ENCODE peak calls at places on chromosomes 4 and X, in eight cellular contexts. F is GM12865, Z is GM10248, W is A549, A is HCT116, V is endodermal cell, U is WTC11, Y is AG10803. O is an unnamed sample.

GRCh38 chrX:20374866-20375530 is 108.3 kb upstream of the RPS6KA3 start:
- DNase-seq in U (no peak), F (peak; percentile 3), V (no peak), A (no peak), Z (no peak), Y (no peak), W (no peak), O (no peak)

GRCh38 chr4:26206339-26206738 is 114.5 kb upstream of the RBPJ start:
- DNase-seq in U (no peak), Z (no peak), V (no peak), Y (peak; percentile 88), F (no peak), W (no peak), A (no peak), O (no peak)

GRCh38 chr4:99087887-99088484 is 602 bp downstream of the ADH5 start:
- DNase-seq in Z (peak; percentile 37), A (no peak), V (no peak), F (peak; percentile 44), W (peak; percentile 32), Y (peak; percentile 97), U (peak; percentile 12), O (no peak)

GRCh38 chr4:120299631-120300030 is 233.0 kb upstream of the MAD2L1 start:
- DNase-seq in W (no peak), F (no peak), Z (no peak), U (no peak), V (no peak), A (no peak), Y (no peak), O (no peak)

GRCh38 chr4:111326450-111326849 is 703.6 kb upstream of the PITX2 start:
- DNase-seq in W (no peak), F (no peak), Z (no peak), Y (no peak), U (no peak), A (no peak), V (no peak), O (no peak)

GRCh38 chr4:152697284-152698011 is 17.7 kb upstream of the TMEM154 start:
- DNase-seq in U (no peak), V (peak; percentile 44), Z (no peak), F (peak; percentile 74), Y (no peak), W (no peak), A (no peak), O (no peak)

GRCh38 chr4:146407669-146408084 is 114.1 kb downstream of the SLC10A7 start:
- DNase-seq in A (no peak), Z (no peak), F (no peak), V (no peak), W (no peak), Y (no peak), U (no peak), O (no peak)

GRCh38 chr4:7365472-7366179 is 69.1 kb downstream of the PSAPL1 start:
- DNase-seq in Y (no peak), U (no peak), W (no peak), Z (no peak), V (no peak), F (no peak), A (no peak), O (no peak)

GRCh38 chrX:144586756-144587155 is 660.5 kb upstream of the SPANXN1 start:
- DNase-seq in A (no peak), V (no peak), W (no peak), Y (peak; percentile 23), Z (no peak), F (no peak), U (no peak), O (no peak)

GRCh38 chrX:76454456-76454927 is 27.0 kb downstream of the MAGEE1 start:
- DNase-seq in F (peak; percentile 26), V (peak; percentile 70), A (peak; percentile 0), W (no peak), Y (peak; percentile 17), U (peak; percentile 12), Z (no peak), O (peak; percentile 7)
- TF ChIP-seq CTCF in F (peak; percentile 41), V (peak; percentile 71), A (peak; percentile 43), W (peak; percentile 31), Y (peak; percentile 64), U (no peak), Z (peak; percentile 49), O (peak; percentile 34)

GRCh38 chr4:128811571-128812359 is 2.3 kb downstream of the JADE1 start:
- DNase-seq in F (peak; percentile 97), A (peak; percentile 76), Y (peak; percentile 94), U (peak; percentile 90), W (peak; percentile 68), Z (peak; percentile 87), V (peak; percentile 97), O (peak; percentile 85)

GRCh38 chr4:128809477-128810330 is at the start of gene JADE1:
- DNase-seq in Y (peak; percentile 95), V (peak; percentile 98), F (peak; percentile 96), Z (peak; percentile 89), W (peak; percentile 79), U (peak; percentile 95), A (peak; percentile 90), O (peak; percentile 95)

GRCh38 chr4:128810871-128811570 is 1.5 kb downstream of the JADE1 start:
- DNase-seq in V (peak; percentile 97), U (peak; percentile 95), A (peak; percentile 61), W (peak; percentile 60), Z (peak; percentile 77), Y (peak; percentile 86), F (peak; percentile 94), O (peak; percentile 79)

GRCh38 chr4:128812360-128812958 is 3.0 kb downstream of the JADE1 start:
- DNase-seq in Y (peak; percentile 74), V (peak; percentile 87), W (peak; percentile 34), A (peak; percentile 19), Z (peak; percentile 40), F (peak; percentile 76), U (peak; percentile 61), O (peak; percentile 59)

DNA sequence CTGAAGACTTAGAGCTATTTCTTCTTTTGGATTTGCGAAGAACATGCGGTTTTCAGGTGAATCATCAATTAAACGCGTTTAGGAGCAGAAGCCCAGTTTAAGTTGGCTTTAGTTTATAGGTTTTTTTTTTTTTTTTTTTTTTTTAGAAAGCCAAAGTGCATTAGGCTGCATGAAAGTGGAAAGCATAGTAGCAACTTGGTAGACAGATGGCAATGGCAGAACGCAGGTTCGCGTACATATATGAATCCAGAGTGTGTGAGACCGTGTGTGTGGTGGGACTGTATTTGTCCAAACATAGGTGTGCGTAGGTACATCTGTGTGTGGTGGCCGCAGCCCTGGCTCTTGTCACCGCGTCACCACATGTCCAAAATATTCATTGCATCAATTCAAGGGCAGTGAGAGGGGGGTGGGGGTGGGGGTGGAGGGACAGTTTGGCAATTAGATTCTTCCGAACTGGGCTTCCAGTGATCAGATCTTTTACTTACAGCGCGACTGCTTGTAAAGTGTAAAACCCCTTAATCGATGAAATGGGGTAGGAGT is 901 bp downstream of the JADE1 start:
- DNase-seq in Y (no peak), W (peak; percentile 42), V (no peak), A (peak; percentile 26), Z (peak; percentile 42), U (no peak), F (peak; percentile 77), O (peak; percentile 9)
- TF ChIP-seq CTCF in Y (peak; percentile 4), W (no peak), V (no peak), A (no peak), Z (no peak), U (no peak), F (no peak), O (no peak)

DNA sequence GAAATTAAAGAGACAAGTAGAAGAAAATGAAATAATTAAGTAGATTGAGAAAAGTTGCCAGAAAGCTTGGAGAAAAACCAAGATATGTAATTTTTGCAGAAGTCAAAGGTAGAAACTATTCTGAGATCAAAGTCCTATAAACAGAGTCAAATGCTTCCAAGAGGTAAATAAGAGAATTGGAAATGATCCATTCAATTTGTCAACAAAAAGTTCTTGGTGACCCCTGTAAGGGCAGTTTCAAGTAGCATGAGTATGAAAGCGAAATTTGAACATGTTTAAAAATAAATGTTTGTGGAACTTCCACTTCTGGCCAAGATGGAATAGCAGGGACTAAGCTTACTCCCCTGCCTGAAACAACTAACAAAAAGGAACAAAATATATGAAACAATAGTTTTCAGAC is 562.0 kb downstream of the SMARCA1 start:
- DNase-seq in U (no peak), V (no peak), Y (no peak), W (no peak), A (no peak), F (no peak), Z (no peak), O (no peak)
- TF ChIP-seq CTCF in U (no peak), V (no peak), Y (no peak), W (no peak), A (no peak), F (no peak), Z (no peak), O (no peak)

GRCh38 chrX:29913647-29914046 is 301.7 kb upstream of the MAGEB2 start:
- DNase-seq in V (no peak), F (no peak), Z (no peak), U (no peak), Y (no peak), W (no peak), A (no peak), O (no peak)

DNA sequence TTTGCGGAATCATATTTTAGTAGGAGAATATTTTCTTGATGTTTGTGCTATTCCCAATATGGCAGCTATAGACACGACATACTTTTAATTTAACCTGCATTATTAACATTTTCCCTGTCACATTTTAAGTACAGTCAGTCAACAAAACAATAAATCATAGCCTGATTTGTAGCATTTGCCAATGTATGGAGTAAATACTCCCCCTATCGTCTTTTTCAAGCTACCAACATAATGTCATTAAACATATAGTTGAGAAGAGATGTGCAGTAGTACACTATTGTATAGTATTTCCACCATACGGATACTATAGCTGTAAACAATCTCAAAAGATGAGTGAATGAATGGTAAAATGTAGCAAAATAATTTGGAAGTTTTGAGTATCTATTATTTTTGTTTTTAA is 303.7 kb upstream of the MAGEB2 start:
- DNase-seq in Y (no peak), U (no peak), W (no peak), F (peak; percentile 16), Z (no peak), A (no peak), V (no peak), O (no peak)
- TF ChIP-seq CTCF in Y (no peak), U (no peak), W (peak; percentile 31), F (peak; percentile 14), Z (no peak), A (no peak), V (no peak), O (no peak)

DNA sequence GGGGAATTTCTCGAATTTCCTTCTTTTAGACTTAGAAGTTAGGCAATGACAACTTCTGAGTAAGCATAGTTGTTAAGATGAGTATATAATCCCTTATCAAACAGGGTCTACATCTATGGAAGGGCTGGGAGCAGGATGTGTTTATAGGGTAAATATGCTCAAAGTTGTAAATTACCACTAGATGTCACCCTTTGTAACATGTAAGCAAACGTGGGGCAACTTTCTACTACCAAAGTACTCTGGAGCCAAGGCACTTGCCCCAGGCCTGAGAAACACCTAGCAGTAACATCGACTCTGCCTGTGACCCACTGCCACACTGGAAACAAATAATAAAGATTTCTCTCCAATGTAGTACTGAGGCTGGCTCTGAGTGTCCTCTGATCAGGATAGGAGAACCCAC is 444.6 kb downstream of the IQCM start:
- DNase-seq in F (peak; percentile 58), V (peak; percentile 64), Z (peak; percentile 16), U (peak; percentile 28), W (peak; percentile 25), Y (peak; percentile 79), A (peak; percentile 67), O (no peak)
- TF ChIP-seq CTCF in F (peak; percentile 25), V (peak; percentile 73), Z (peak; percentile 36), U (no peak), W (peak; percentile 44), Y (peak; percentile 60), A (peak; percentile 34), O (peak; percentile 17)

O was measured in endothelial cell.